ENCODE peak calls at places on chromosome 22, in four cellular contexts. Z is fibroblast of lung, U is SK-N-SH, H is MM.1S. V is an unnamed sample.

GRCh38 chr22:27137809-27138400 is 480.5 kb downstream of the MIAT start:
- DNase-seq in Z (no peak), U (peak), H (no peak), V (no peak)

GRCh38 chr22:40014661-40015255 is 20.0 kb downstream of the FAM83F start:
- DNase-seq in U (no peak), Z (no peak), H (no peak), V (no peak)

GRCh38 chr22:40484906-40485660 is 114.7 kb downstream of the SGSM3 start:
- DNase-seq in U (no peak), Z (peak), H (no peak), V (no peak)

GRCh38 chr22:46425011-46425410 is 89.5 kb downstream of the TRMU start:
- DNase-seq in Z (no peak), H (no peak), U (no peak), V (no peak)

GRCh38 chr22:30025187-30025586 is 55.1 kb upstream of the HORMAD2 start:
- DNase-seq in H (no peak), U (no peak), Z (no peak), V (peak)

GRCh38 chr22:19942071-19942885 is 660 bp upstream of the TXNRD2 start:
- DNase-seq in U (peak), H (peak), Z (peak), V (no peak)

GRCh38 chr22:42901790-42902508 is 44.9 kb upstream of the ARFGAP3 start:
- DNase-seq in H (no peak), Z (no peak), U (no peak), V (peak)

GRCh38 chr22:43404673-43405385 is 7.0 kb upstream of the MPPED1 start:
- DNase-seq in H (no peak), U (no peak), Z (no peak), V (no peak)

GRCh38 chr22:26576026-26576680 is 13.8 kb downstream of the TPST2 start:
- DNase-seq in H (no peak), U (no peak), Z (no peak), V (no peak)

DNA sequence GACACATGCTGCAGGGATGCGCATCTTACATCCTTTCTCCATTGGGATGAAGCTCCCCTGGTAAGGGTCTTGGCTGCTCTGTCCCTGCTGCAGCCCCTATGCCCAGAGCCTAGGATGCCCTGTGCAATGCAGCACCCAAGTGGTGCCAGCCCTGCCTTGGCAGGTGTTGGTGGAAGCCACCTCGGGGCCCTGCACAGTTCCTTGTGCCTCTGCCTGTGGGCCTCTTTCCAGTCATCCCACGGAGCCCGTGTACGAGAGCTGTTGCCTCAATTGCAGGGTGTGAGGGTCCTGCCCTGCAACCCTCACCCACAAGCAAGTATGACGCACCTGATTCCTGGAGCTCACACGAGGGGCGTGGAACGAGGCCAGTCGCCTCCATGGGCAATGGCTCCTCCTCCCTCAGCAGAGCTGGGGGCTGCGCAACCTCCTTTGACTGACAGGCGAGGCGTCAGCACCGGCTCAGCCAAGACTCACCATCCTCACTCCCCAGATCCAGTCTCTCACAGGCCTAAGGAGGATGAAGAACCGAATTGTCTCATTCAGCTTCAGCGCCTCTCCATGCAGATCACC is 719.6 kb downstream of the BRD1 start:
- DNase-seq in Z (no peak), H (no peak), U (no peak), V (no peak)
- H3K4me2 ChIP-seq in Z (no peak), H (no peak), U (no peak), V (no peak)

GRCh38 chr22:49776053-49776511 is 51.6 kb downstream of the BRD1 start:
- DNase-seq in Z (no peak), U (no peak), H (no peak), V (no peak)
- H3K27ac ChIP-seq in Z (no peak), U (no peak), H (no peak), V (no peak)

GRCh38 chr22:23175817-23176644 is 4.3 kb upstream of the BCR start:
- DNase-seq in H (peak), Z (no peak), U (no peak), V (no peak)
- H3K4me2 ChIP-seq in H (peak), Z (no peak), U (no peak), V (no peak)

GRCh38 chr22:21790359-21790758 is 54.8 kb upstream of the YPEL1 start:
- DNase-seq in U (no peak), Z (no peak), H (no peak), V (no peak)

GRCh38 chr22:21796863-21797262 is 61.3 kb upstream of the YPEL1 start:
- DNase-seq in U (no peak), Z (no peak), H (no peak), V (peak)

GRCh38 chr22:21797444-21798221 is 62.0 kb upstream of the YPEL1 start:
- DNase-seq in U (no peak), H (no peak), Z (no peak), V (no peak)

GRCh38 chr22:21796231-21796630 is 60.6 kb upstream of the YPEL1 start:
- DNase-seq in U (no peak), Z (no peak), H (no peak), V (no peak)

GRCh38 chr22:21791635-21792625 is 56.3 kb upstream of the YPEL1 start:
- DNase-seq in H (no peak), Z (peak), U (no peak), V (no peak)
- H3K27ac ChIP-seq in H (no peak), Z (no peak), U (no peak), V (no peak)

DNA sequence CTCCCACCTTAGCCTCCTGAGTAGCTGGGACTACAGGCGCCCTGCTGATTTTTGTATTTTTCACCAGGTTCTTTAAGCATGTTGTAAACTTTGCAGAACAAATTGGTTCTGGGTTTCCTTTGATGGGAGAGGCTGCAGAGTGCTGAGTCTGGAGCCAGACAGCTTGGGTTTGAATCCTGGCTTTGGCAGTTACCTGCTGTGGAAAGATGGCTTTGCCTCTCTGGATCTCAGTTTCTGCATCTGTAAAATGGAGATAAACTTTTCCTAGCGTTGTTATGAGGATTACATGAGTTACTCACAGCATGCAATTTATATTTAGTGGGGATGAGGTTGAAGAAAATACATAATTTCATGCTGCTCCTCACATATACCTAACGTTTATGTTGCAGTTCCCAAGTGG is 19.1 kb downstream of the ZNRF3 start:
- DNase-seq in Z (no peak), H (no peak), U (no peak), V (no peak)
- H3K4me2 ChIP-seq in Z (no peak), H (no peak), U (no peak), V (no peak)

GRCh38 chr22:21663738-21664137 is 2.1 kb upstream of the PPIL2 start:
- DNase-seq in Z (no peak), H (no peak), U (no peak), V (no peak)
- H3K27ac ChIP-seq in Z (no peak), H (no peak), U (no peak), V (no peak)

GRCh38 chr22:17475318-17476212 is 87.7 kb upstream of the SLC25A18 start:
- DNase-seq in U (no peak), Z (no peak), H (peak), V (peak)

GRCh38 chr22:17479129-17479528 is 84.2 kb upstream of the SLC25A18 start:
- DNase-seq in Z (no peak), U (no peak), H (no peak), V (no peak)

GRCh38 chr22:17476838-17477237 is 86.5 kb upstream of the SLC25A18 start:
- DNase-seq in U (no peak), Z (peak), H (no peak), V (peak)

GRCh38 chr22:17481424-17481823 is 81.9 kb upstream of the SLC25A18 start:
- DNase-seq in Z (no peak), H (no peak), U (no peak), V (no peak)

DNA sequence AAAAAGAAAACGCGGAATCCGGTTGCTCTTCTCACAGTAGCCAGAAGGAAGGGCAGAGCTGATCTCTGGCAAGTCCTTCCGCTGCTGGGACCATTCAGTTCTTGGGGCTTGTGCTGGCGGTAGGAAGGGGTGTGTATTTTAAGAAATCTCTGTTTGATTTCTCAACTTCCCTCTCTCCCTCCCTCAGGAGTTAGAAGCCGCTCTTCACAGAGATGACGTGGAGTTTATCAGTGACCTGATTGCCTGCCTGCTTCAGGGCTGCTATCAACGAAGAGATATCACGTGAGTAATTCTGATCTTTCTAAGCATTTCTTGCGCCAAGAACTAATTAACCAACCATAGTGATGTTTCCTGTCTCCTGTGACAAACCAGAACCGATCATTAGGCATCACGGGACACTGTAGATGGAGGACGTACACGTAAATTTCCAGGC is 85.9 kb upstream of the SLC25A18 start:
- DNase-seq in Z (peak), H (no peak), U (no peak), V (peak)
- H3K4me2 ChIP-seq in Z (no peak), H (no peak), U (no peak), V (no peak)